ENCODE peak calls at places on chromosomes 2 and 18, in nine cellular contexts. N is NCI-H1436; F is Kasumi-1; S is NCI-H82; K is hypothalamus; Q is activated T-cell treated with anti-CD3 and anti-CD28 coated beads for 1 hour; Z is stimulated activated CD8-positive, alpha-beta memory T cell treated with anti-CD3 and anti-CD28 coated beads, Interleukin-7, amount 100 ng/mL, for 4 hours; P is CD4-positive, alpha-beta T cell; I is HFF-Myc. C is an unnamed sample.

GRCh38 chr2:164621761-164622105 is 451 bp upstream of the GRB14 start:
- DNase-seq in N (no peak), F (no peak), S (peak), K (no peak), Q (no peak), Z (no peak), P (no peak), I (no peak), C (no peak)

GRCh38 chr2:173205375-173205774 is 129.7 kb downstream of the MAP3K20 start:
- DNase-seq in N (no peak), F (no peak), S (no peak), K (no peak), Q (no peak), Z (no peak), P (no peak), I (no peak), C (no peak)

GRCh38 chr18:57107141-57107832 is 39.6 kb upstream of the BOD1L2 start:
- DNase-seq in N (no peak), F (peak), S (no peak), K (no peak), Q (no peak), Z (no peak), P (no peak), I (peak), C (no peak)

GRCh38 chr2:152097291-152098032 is 1.4 kb downstream of the CACNB4 start:
- DNase-seq in N (no peak), F (peak), S (peak), K (no peak), Q (no peak), Z (no peak), P (no peak), I (peak), C (no peak)

GRCh38 chr2:48483916-48484315 is 46.0 kb upstream of the STON1 start:
- DNase-seq in N (no peak), F (no peak), S (no peak), K (no peak), Q (no peak), Z (no peak), P (no peak), I (no peak), C (no peak)

GRCh38 chr2:96156926-96157648 is 11.8 kb upstream of the DUSP2 start:
- DNase-seq in N (peak), F (no peak), S (peak), K (no peak), Q (no peak), Z (no peak), P (no peak), I (no peak), C (no peak)

GRCh38 chr2:201275991-201276390 is 15.7 kb downstream of the CASP8 start:
- DNase-seq in N (no peak), F (no peak), S (peak), K (no peak), Q (no peak), Z (no peak), P (no peak), I (no peak), C (no peak)

GRCh38 chr2:32926708-32927084 is 20.1 kb upstream of the LTBP1 start:
- DNase-seq in N (no peak), F (no peak), S (no peak), K (no peak), Q (no peak), Z (no peak), P (no peak), I (no peak), C (no peak)

GRCh38 chr2:121803503-121803902 is 48.1 kb downstream of the TSN start:
- DNase-seq in N (no peak), F (peak), S (no peak), K (no peak), Q (no peak), Z (no peak), P (no peak), I (no peak), C (no peak)

GRCh38 chr2:200575957-200576356 is 9.9 kb upstream of the AOX1 start:
- DNase-seq in N (no peak), F (peak), S (no peak), K (no peak), Q (no peak), Z (no peak), P (no peak), I (no peak), C (no peak)

GRCh38 chr2:186544255-186544675 is 45.6 kb upstream of the ITGAV start:
- DNase-seq in N (no peak), F (no peak), S (no peak), K (no peak), Q (no peak), Z (no peak), P (no peak), I (peak), C (no peak)

GRCh38 chr2:9086465-9086864 is 83.0 kb upstream of the MBOAT2 start:
- DNase-seq in N (no peak), F (no peak), S (no peak), K (no peak), Q (no peak), Z (no peak), P (no peak), I (no peak), C (no peak)

GRCh38 chr2:229096667-229097066 is 174.4 kb downstream of the PID1 start:
- DNase-seq in N (no peak), F (no peak), S (no peak), K (no peak), Q (no peak), Z (no peak), P (no peak), I (no peak), C (no peak)

GRCh38 chr2:19648583-19648982 is 253.2 kb downstream of the TTC32 start:
- DNase-seq in N (no peak), F (no peak), S (no peak), K (no peak), Q (no peak), Z (no peak), P (no peak), I (no peak), C (no peak)